ENCODE peak calls at places on chromosomes 1 and 21, in five cellular contexts. A, G, W, E and P are unnamed samples.

GRCh38 chr1:208834346-208835081 is 590.3 kb upstream of the PLXNA2 start:
- DNase-seq in G (no peak), E (no peak), W (no peak), A (no peak), P (no peak)

GRCh38 chr1:80153762-80154555 is 1147.4 kb upstream of the ADGRL4 start:
- DNase-seq in W (no peak), G (no peak), A (no peak), E (no peak), P (no peak)

GRCh38 chr1:172363852-172364251 is 56.6 kb upstream of the C1orf105 start:
- DNase-seq in W (no peak), E (no peak), A (no peak), G (no peak), P (no peak)

GRCh38 chr21:18164483-18164882 is 80.2 kb upstream of the CHODL start:
- DNase-seq in E (no peak), A (no peak), G (no peak), W (no peak), P (no peak)

GRCh38 chr1:248417854-248418253 is 15.0 kb downstream of the OR2T1 start:
- DNase-seq in A (no peak), G (no peak), E (no peak), W (no peak), P (no peak)

GRCh38 chr1:206735553-206736031 is 35.0 kb upstream of the IL19 start:
- DNase-seq in E (no peak), G (peak; percentile 67), A (no peak), W (no peak), P (no peak)

GRCh38 chr1:30933874-30934252 is 25.3 kb upstream of the SDC3 start:
- DNase-seq in W (no peak), A (no peak), E (no peak), G (no peak), P (no peak)

GRCh38 chr1:107936498-107937481 is 28.2 kb downstream of the VAV3 start:
- DNase-seq in A (no peak), E (peak; percentile 64), W (no peak), G (no peak), P (no peak)

GRCh38 chr1:93619507-93620168 is 62.0 kb downstream of the BCAR3 start:
- DNase-seq in E (no peak), G (no peak), A (no peak), W (no peak), P (no peak)

GRCh38 chr1:117534995-117535467 is 70.8 kb upstream of the TENT5C start:
- DNase-seq in W (peak; percentile 31), G (peak; percentile 75), A (peak; percentile 28), E (peak; percentile 34), P (peak; percentile 56)
- H2AFZ ChIP-seq in W (no peak overlapping the region), G (peak overlapping the region; percentile 77), A (no peak overlapping the region), E (no peak overlapping the region), P (no peak overlapping the region)

GRCh38 chr1:60808676-60809075 is 273.7 kb upstream of the NFIA start:
- DNase-seq in W (no peak), G (no peak), E (no peak), A (no peak), P (no peak)

GRCh38 chr1:60809204-60809985 is 273.0 kb upstream of the NFIA start:
- DNase-seq in A (no peak), E (no peak), W (no peak), G (no peak), P (no peak)

GRCh38 chr1:60813051-60813450 is 269.3 kb upstream of the NFIA start:
- DNase-seq in W (no peak), E (no peak), G (no peak), A (no peak), P (no peak)
- TF ChIP-seq TAF1 in W (no peak), E (no peak), G (no peak), A (no peak), P (no peak)

GRCh38 chr1:151540982-151541377 is 871 bp downstream of the TUFT1 start:
- DNase-seq in G (no peak), A (no peak), E (no peak), W (no peak), P (peak; percentile 63)
- H2AFZ ChIP-seq in G (peak overlapping the region; percentile 89), A (peak overlapping the region; percentile 61), E (no peak overlapping the region), W (no peak overlapping the region), P (peak overlapping the region; percentile 83)

DNA sequence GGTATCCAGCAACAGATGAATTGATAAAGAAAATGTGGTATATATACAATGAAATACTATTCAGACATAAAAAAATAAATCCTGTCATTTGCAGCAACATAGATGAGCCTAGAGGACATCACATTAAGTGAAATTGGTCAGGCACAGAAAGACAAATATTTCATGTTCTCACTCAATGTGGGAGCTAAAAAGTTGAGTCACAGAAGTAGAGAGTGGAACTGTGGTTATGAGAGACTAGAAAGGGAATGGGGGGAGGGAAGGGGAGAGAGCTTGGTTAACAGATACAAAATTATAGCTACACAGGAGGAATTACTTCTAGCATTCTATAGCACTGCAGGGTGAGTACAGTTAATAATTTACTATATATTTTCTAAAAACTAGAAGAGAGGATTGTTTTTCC is 37.1 kb upstream of the SERPINC1 start:
- DNase-seq in W (no peak), E (no peak), A (no peak), G (no peak), P (no peak)
- TF ChIP-seq TAF1 in W (no peak), E (no peak), A (no peak), G (no peak), P (no peak)

DNA sequence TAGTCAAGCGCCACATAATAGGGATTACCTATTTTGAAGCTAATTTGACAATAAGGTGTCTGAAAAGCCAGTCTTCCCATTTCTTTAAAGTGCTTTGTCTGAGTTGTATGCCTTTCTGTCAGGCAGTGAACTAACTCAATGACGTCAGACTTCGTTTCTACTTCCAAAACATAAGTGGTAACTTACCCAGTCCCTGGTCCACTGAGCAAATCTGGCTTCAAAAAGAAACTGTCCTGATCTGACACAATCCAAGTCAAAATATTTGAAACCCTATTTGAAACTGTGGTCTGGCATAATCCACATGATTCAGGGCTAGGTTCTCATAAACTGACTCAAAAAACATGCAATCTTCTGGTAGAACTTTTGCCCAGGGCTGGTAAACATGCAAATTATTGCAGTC is 34.1 kb downstream of the DIRAS3 start:
- DNase-seq in G (no peak), A (no peak), W (no peak), E (no peak), P (no peak)
- H2AFZ ChIP-seq in G (no peak overlapping the region), A (no peak overlapping the region), W (no peak overlapping the region), E (no peak overlapping the region), P (no peak overlapping the region)

GRCh38 chr1:203930343-203930742 is 68.9 kb downstream of the SNRPE start:
- DNase-seq in W (no peak), E (no peak), A (no peak), G (no peak), P (no peak)
- TF ChIP-seq TAF1 in W (no peak), E (no peak), A (no peak), G (no peak), P (no peak)

DNA sequence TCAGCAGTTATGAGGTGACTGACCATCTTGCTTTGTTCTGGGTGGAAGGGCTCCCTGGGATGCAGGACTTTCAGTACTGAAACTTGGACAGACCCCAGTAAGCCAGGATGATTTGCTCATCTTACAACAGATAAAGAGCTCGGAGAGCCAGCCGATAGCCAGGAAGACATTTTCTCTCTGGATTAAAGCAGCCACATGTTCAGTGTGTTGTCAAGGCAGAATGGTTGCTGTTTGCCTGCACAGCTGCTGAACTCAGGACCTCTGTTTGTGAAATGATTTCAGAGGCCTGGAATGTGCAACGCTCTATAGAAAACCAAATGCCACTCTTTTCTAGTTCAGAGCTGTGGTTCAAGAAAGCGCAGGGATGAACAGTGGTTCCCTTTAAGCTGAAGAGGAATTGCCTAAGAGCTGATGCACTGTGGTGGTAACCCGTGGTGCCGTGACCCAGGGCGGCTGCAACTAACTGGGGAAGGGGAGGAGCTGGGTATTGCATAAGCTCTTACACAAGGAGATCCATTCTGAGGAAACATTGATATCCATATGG is 40.7 kb downstream of the CASQ2 start:
- DNase-seq in E (no peak), A (no peak), W (peak; percentile 89), G (no peak), P (no peak)
- H2AFZ ChIP-seq in E (peak overlapping the region; percentile 65), A (no peak overlapping the region), W (peak overlapping the region; percentile 73), G (no peak overlapping the region), P (no peak overlapping the region)

GRCh38 chr1:237817277-237817676 is 73.4 kb downstream of the ZP4 start:
- DNase-seq in A (no peak), E (no peak), W (no peak), G (no peak), P (no peak)
- TF ChIP-seq TAF1 in A (no peak), E (no peak), W (no peak), G (no peak), P (no peak)